ENCODE peak calls at places on chromosomes 13 and 19, in six cellular contexts. U is SK-MEL-5, H is RPMI8226, Z is left lung, B is heart right ventricle, I is PC-3. P is an unnamed sample.

GRCh38 chr19:10884273-10884672 is 12.9 kb downstream of the CARM1 start:
- DNase-seq in U (no peak), H (no peak), Z (no peak), B (no peak), I (peak), P (no peak)

GRCh38 chr19:10768936-10769335 is 51.1 kb downstream of the DNM2 start:
- DNase-seq in U (no peak), H (no peak), Z (no peak), B (no peak), I (no peak), P (no peak)

GRCh38 chr19:33297401-33298145 is 4.8 kb downstream of the CEBPA start:
- DNase-seq in U (no peak), H (no peak), Z (no peak), B (no peak), I (no peak), P (no peak)

GRCh38 chr19:5985098-5985783 is 7.3 kb upstream of the RANBP3 start:
- DNase-seq in U (no peak), H (no peak), Z (no peak), B (no peak), I (peak), P (no peak)

GRCh38 chr13:20573636-20574035 is 6.7 kb downstream of the IFT88 start:
- DNase-seq in U (no peak), H (no peak), Z (no peak), B (no peak), I (no peak), P (no peak)

GRCh38 chr19:21264891-21265290 is 64.3 kb downstream of the ZNF708 start:
- DNase-seq in U (no peak), H (no peak), Z (no peak), B (no peak), I (no peak), P (no peak)

GRCh38 chr19:5292453-5292842 is 48.2 kb downstream of the PTPRS start:
- DNase-seq in U (no peak), H (no peak), Z (no peak), B (peak), I (peak), P (no peak)

GRCh38 chr13:30111810-30112209 is 195.5 kb downstream of the KATNAL1 start:
- DNase-seq in U (peak), H (peak), Z (no peak), B (no peak), I (no peak), P (peak)

GRCh38 chr19:21910318-21910717 is 74.3 kb upstream of the ZNF43 start:
- DNase-seq in U (no peak), H (no peak), Z (no peak), B (no peak), I (peak), P (no peak)

GRCh38 chr13:114110091-114110829 is 22.2 kb downstream of the RASA3 start:
- DNase-seq in U (no peak), H (no peak), Z (peak), B (no peak), I (no peak), P (no peak)

GRCh38 chr19:40588110-40588854 is 11.6 kb downstream of the SHKBP1 start:
- DNase-seq in U (no peak), H (no peak), Z (no peak), B (no peak), I (no peak), P (no peak)

GRCh38 chr13:66994097-66994496 is 236.0 kb downstream of the PCDH9 start:
- DNase-seq in U (peak), H (peak), Z (peak), B (peak), I (no peak), P (no peak)

GRCh38 chr19:29323046-29323971 is 110.4 kb upstream of the UQCRFS1 start:
- DNase-seq in U (no peak), H (no peak), Z (no peak), B (no peak), I (no peak), P (no peak)

GRCh38 chr19:41411682-41412265 is 14.2 kb downstream of the BCKDHA start:
- DNase-seq in U (no peak), H (no peak), Z (no peak), B (peak), I (no peak), P (no peak)

GRCh38 chr19:14363203-14364097 is 17.8 kb upstream of the ADGRE5 start:
- DNase-seq in U (peak), H (peak), Z (peak), B (peak), I (peak), P (no peak)

GRCh38 chr19:56111601-56112312 is 9.3 kb downstream of the ZNF787 start:
- DNase-seq in U (no peak), H (peak), Z (peak), B (peak), I (no peak), P (peak)

GRCh38 chr19:4709440-4710280 is 14.0 kb downstream of the DPP9 start:
- DNase-seq in U (no peak), H (no peak), Z (no peak), B (no peak), I (no peak), P (peak)

GRCh38 chr13:49584771-49585182 is 581 bp downstream of the RCBTB1 start:
- DNase-seq in U (peak), H (peak), Z (no peak), B (no peak), I (peak), P (no peak)

P was measured in GM19239.